ENCODE peak calls at places on chromosomes 4 and X, in six cellular contexts. M is HCT116, H is SK-N-SH, K is GM12878, T is HepG2, L is H1. D is an unnamed sample.

GRCh38 chr4:14336656-14337055 is 665.6 kb upstream of the CPEB2 start:
- DNase-seq in M (no peak), H (no peak), K (no peak), T (no peak), L (no peak), D (no peak)

GRCh38 chr4:187417761-187418160 is 577.8 kb upstream of the ZFP42 start:
- DNase-seq in M (no peak), H (no peak), K (no peak), T (no peak), L (no peak), D (peak)

GRCh38 chrX:8731579-8732395 is at the start of gene ANOS1:
- DNase-seq in M (no peak), H (peak), K (no peak), T (no peak), L (no peak), D (peak)

GRCh38 chrX:153580700-153581386 is 18.1 kb downstream of the CCNQ start:
- DNase-seq in M (no peak), H (no peak), K (no peak), T (peak), L (no peak), D (no peak)

GRCh38 chr4:140286503-140286902 is 86.9 kb upstream of the SCOC start:
- DNase-seq in M (no peak), H (peak), K (no peak), T (no peak), L (no peak), D (no peak)

GRCh38 chr4:185542626-185543336 is 7.5 kb upstream of the PDLIM3 start:
- DNase-seq in M (no peak), H (no peak), K (no peak), T (no peak), L (no peak), D (no peak)

GRCh38 chrX:23871905-23872546 is 35.7 kb downstream of the APOO start:
- DNase-seq in M (no peak), H (no peak), K (no peak), T (peak), L (no peak), D (peak)

GRCh38 chr4:76562161-76562560 is 127.1 kb downstream of the SHROOM3 start:
- DNase-seq in M (no peak), H (no peak), K (no peak), T (no peak), L (no peak), D (no peak)

GRCh38 chr4:77418333-77418732 is 187.3 kb upstream of the CXCL13 start:
- DNase-seq in M (peak), H (peak), K (no peak), T (no peak), L (no peak), D (no peak)

GRCh38 chr4:4864443-4864939 is 5.0 kb downstream of the MSX1 start:
- DNase-seq in M (no peak), H (no peak), K (no peak), T (no peak), L (no peak), D (no peak)

GRCh38 chr4:121706595-121707021 is 9.8 kb upstream of the ANXA5 start:
- DNase-seq in M (no peak), H (no peak), K (no peak), T (no peak), L (no peak), D (no peak)

GRCh38 chr4:105415281-105415744 is 58.5 kb downstream of the PPA2 start:
- DNase-seq in M (no peak), H (no peak), K (no peak), T (no peak), L (no peak), D (no peak)

GRCh38 chr4:163556169-163556568 is 61.7 kb downstream of the TMA16 start:
- DNase-seq in M (no peak), H (no peak), K (no peak), T (no peak), L (no peak), D (peak)

GRCh38 chrX:49910344-49910743 is 12.1 kb upstream of the CLCN5 start:
- DNase-seq in M (no peak), H (no peak), K (no peak), T (no peak), L (no peak), D (no peak)

GRCh38 chrX:49915352-49916222 is 6.8 kb upstream of the CLCN5 start:
- DNase-seq in M (peak), H (peak), K (no peak), T (peak), L (no peak), D (no peak)

GRCh38 chrX:49912866-49913265 is 9.5 kb upstream of the CLCN5 start:
- DNase-seq in M (no peak), H (no peak), K (no peak), T (no peak), L (no peak), D (no peak)

DNA sequence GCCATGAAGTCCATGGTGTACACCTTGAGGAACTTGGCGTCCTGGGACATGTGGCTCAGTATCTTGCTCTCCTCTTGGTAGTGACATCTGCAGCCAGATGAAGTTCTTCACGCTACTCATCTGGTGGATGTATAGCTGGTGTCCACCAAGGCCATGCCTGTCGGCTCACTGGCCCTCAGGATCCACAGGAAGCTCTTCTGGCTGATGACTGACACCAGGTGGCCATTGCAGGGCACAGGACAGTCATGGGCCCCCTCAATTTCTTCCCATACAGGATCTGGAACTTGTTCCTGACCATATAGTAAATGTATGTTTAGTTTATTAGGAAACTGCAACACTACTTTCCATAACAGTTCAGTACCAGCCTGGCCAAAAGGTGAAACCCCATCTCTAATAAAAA is 10.3 kb upstream of the CLCN5 start:
- DNase-seq in M (no peak), H (no peak), K (no peak), T (peak), L (no peak), D (no peak)
- TF ChIP-seq JUND in M (no peak), H (no peak), K (no peak), T (no peak), L (no peak), D (no peak)

GRCh38 chrX:134512566-134512965 is 52.6 kb downstream of the HPRT1 start:
- DNase-seq in M (peak), H (no peak), K (no peak), T (peak), L (no peak), D (no peak)
- TF ChIP-seq JUND in M (no peak), H (peak), K (no peak), T (no peak), L (peak), D (no peak)

GRCh38 chr4:128780688-128781087 is 28.8 kb upstream of the JADE1 start:
- DNase-seq in M (no peak), H (no peak), K (no peak), T (no peak), L (no peak), D (no peak)

GRCh38 chr4:128782076-128782715 is 27.3 kb upstream of the JADE1 start:
- DNase-seq in M (peak), H (peak), K (no peak), T (peak), L (no peak), D (peak)

GRCh38 chr4:128775916-128776315 is 33.6 kb upstream of the JADE1 start:
- DNase-seq in M (no peak), H (no peak), K (no peak), T (no peak), L (no peak), D (no peak)

GRCh38 chr4:128775477-128775876 is 34.0 kb upstream of the JADE1 start:
- DNase-seq in M (no peak), H (no peak), K (no peak), T (no peak), L (no peak), D (no peak)

GRCh38 chr4:128776794-128777216 is 32.7 kb upstream of the JADE1 start:
- DNase-seq in M (no peak), H (no peak), K (no peak), T (no peak), L (no peak), D (no peak)
- TF ChIP-seq JUND in M (no peak), H (peak), K (no peak), T (no peak), L (no peak), D (no peak)

DNA sequence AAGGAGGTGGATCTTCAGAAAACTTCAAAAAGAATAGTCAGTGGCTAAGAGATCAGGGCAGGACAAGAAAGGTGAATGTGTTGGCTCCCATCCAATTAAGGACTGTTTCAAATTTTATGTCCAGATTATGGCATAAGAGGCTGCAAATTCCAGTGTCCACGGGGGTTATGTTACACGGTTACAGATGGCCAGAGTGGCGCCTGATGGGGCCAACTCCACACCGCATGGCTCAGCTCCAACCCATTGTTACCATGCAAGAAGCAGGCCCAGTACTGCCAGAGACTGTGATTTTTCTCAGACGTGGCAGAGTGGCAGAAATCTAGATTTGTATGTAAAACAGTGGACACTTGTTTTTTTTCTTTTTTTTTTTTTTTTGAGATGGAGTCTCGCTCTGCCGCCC is 168.4 kb upstream of the TENM3 start:
- DNase-seq in M (no peak), H (no peak), K (no peak), T (no peak), L (no peak), D (no peak)
- TF ChIP-seq JUND in M (no peak), H (no peak), K (no peak), T (no peak), L (no peak), D (no peak)

DNA sequence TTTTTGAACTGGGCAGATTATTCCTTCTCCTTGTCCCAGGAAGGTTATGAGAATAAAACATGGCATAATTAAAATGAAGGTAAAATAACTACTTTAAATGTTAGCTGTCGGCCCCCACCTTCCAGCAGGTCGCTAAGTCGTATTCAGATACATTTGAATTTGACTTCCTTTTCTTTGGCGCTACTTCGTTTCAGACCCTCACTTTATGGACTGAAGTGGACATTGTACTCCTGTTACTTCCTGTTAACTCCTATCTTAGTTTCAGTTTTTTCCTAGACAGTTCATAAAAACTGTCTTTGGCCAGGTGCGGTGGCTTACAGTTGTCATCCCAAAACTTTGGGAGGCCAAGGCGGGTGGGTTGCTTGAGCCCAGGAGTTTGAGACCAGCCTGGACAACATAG is 5.7 kb downstream of the SYAP1 start:
- DNase-seq in M (no peak), H (no peak), K (no peak), T (no peak), L (no peak), D (no peak)
- TF ChIP-seq JUND in M (no peak), H (no peak), K (no peak), T (no peak), L (no peak), D (no peak)

DNA sequence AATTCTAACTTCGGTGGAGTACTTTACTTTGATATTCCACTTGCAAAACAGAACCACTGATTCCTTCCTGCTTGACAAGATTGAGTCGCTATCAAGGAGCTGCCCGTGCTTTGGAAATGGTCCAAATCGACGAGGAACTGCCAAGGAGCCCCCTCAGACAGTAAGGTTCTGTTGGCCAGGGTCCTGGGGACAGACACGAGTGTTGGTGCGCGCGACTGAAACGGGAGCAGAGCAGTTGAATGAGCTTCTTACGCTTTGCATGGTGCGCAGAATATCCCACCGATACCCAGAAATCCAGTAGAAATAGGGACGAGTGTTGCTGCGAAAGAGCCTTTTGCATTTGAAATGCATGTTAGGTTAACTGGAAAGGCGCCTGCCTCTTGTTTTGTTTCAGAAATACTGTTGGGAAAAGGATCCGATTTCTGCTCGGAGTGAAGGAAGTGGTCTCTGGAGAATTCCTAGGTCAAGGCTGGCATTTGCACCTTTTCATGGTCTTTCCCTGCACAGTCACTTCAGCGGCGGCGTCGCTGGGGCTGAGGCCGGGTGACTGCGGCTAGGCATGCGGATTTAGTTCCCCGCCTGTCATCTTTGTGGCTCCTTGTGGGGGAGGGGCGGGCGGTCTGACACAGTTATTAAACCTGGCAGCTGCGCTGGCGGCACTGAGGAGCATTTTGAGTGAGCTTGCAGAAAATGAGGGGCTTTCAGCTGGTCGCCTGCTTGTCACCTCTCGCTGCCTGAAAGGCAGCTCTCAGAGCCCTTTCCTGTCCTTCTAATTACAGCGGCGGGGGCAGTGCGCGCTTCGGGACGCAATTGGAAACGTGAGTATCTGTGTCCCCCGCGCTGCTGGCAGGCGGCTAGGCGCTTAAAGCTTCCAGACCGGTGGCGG is 51.5 kb upstream of the TRIM2 start:
- DNase-seq in M (no peak), H (peak), K (no peak), T (no peak), L (no peak), D (peak)
- TF ChIP-seq JUND in M (no peak), H (no peak), K (no peak), T (no peak), L (no peak), D (no peak)

GRCh38 chrX:148500428-148501120 is at the start of gene AFF2:
- DNase-seq in M (no peak), H (peak), K (no peak), T (no peak), L (no peak), D (no peak)
- TF ChIP-seq JUND in M (no peak), H (no peak), K (no peak), T (no peak), L (no peak), D (no peak)

D was measured in T47D.